ENCODE peak calls at places on chromosomes 2 and 18, in five cellular contexts. R is coronary artery; C is tibial nerve; W is GM10248; L is activated CD4-positive, alpha-beta T cell treated with anti-CD3 and anti-CD28 coated beads, Interleukin-2, amount 50 U/mL, for 1 hour. G is an unnamed sample.

GRCh38 chr18:59219672-59220163 is at the start of gene GRP:
- DNase-seq in R (no peak), C (no peak), W (no peak), L (no peak), G (no peak)

GRCh38 chr18:515838-516237 is 15.3 kb upstream of the COLEC12 start:
- DNase-seq in R (no peak), C (no peak), W (no peak), L (no peak), G (no peak)

GRCh38 chr2:181754136-181754535 is 73.8 kb upstream of the NEUROD1 start:
- DNase-seq in R (no peak), C (no peak), W (no peak), L (no peak), G (no peak)

GRCh38 chr2:226911932-226912331 is 76.1 kb downstream of the RHBDD1 start:
- DNase-seq in R (no peak), C (no peak), W (no peak), L (no peak), G (no peak)

GRCh38 chr2:145587922-145588321 is 1068.0 kb upstream of the ZEB2 start:
- DNase-seq in R (no peak), C (no peak), W (no peak), L (no peak), G (no peak)

GRCh38 chr18:60935046-60935445 is 398.2 kb upstream of the CDH20 start:
- DNase-seq in R (no peak), C (no peak), W (no peak), L (no peak), G (no peak)

GRCh38 chr2:17793293-17793692 is 23.0 kb upstream of the MSGN1 start:
- DNase-seq in R (no peak), C (no peak), W (no peak), L (no peak), G (no peak)

GRCh38 chr2:85564144-85564563 is 2.9 kb upstream of the GGCX start:
- DNase-seq in R (no peak), C (no peak), W (peak), L (no peak), G (no peak)

GRCh38 chr2:77457665-77458064 is 64.5 kb downstream of the LRRTM4 start:
- DNase-seq in R (no peak), C (no peak), W (no peak), L (no peak), G (no peak)

GRCh38 chr2:203453858-203454451 is 81.1 kb downstream of the RAPH1 start:
- DNase-seq in R (no peak), C (no peak), W (peak), L (peak), G (no peak)

GRCh38 chr18:65415167-65415566 is 335.6 kb upstream of the CDH7 start:
- DNase-seq in R (no peak), C (no peak), W (no peak), L (no peak), G (no peak)

GRCh38 chr2:150542172-150542571 is 54.7 kb upstream of the RND3 start:
- DNase-seq in R (no peak), C (no peak), W (no peak), L (no peak), G (no peak)

GRCh38 chr18:7872569-7872968 is 305.5 kb downstream of the PTPRM start:
- DNase-seq in R (no peak), C (no peak), W (no peak), L (no peak), G (no peak)

GRCh38 chr18:48724455-48724854 is 185.6 kb downstream of the CTIF start:
- DNase-seq in R (no peak), C (no peak), W (no peak), L (no peak), G (no peak)

GRCh38 chr2:119028327-119029174 is 86.6 kb downstream of the MARCO start:
- DNase-seq in R (no peak), C (no peak), W (peak), L (no peak), G (peak)

GRCh38 chr2:98868548-98869271 is 67.3 kb downstream of the CRACDL start:
- DNase-seq in R (no peak), C (no peak), W (no peak), L (no peak), G (no peak)

G was measured in suprapubic skin.